ENCODE peak calls at places on chromosomes 4 and X, in eight cellular contexts. V is aorta; T is iPS DF 6.9; K is lung; A is fibroblast of lung; G is CD4-positive, CD25-positive, alpha-beta regulatory T cell; L is neural progenitor cell; H is naive thymus-derived CD4-positive, alpha-beta T cell. R is an unnamed sample.

GRCh38 chr4:100738388-100739165 is 220.8 kb upstream of the EMCN start:
- DNase-seq in V (peak; percentile 57), T (no peak), K (no peak), A (peak; percentile 98), G (no peak), L (no peak), H (no peak), R (peak; percentile 54)

GRCh38 chr4:103306870-103307345 is 108.8 kb upstream of the CENPE start:
- DNase-seq in V (no peak), T (no peak), K (no peak), A (no peak), G (no peak), L (peak; percentile 5), H (no peak), R (peak; percentile 40)

GRCh38 chr4:102825261-102826071 is 1.9 kb downstream of the UBE2D3 start:
- DNase-seq in V (peak; percentile 48), T (no peak), K (peak; percentile 42), A (peak; percentile 73), G (peak; percentile 62), L (peak; percentile 25), H (no peak), R (no peak)

GRCh38 chrX:2325076-2325784 is 175.5 kb downstream of the DHRSX start:
- DNase-seq in V (peak; percentile 89), T (no peak), K (peak; percentile 84), A (peak; percentile 96), G (peak; percentile 67), L (no peak), H (no peak), R (peak; percentile 89)

GRCh38 chrX:37998586-37999267 is 7.6 kb upstream of the SYTL5 start:
- DNase-seq in V (no peak), T (no peak), K (no peak), A (peak; percentile 81), G (no peak), L (no peak), H (no peak), R (no peak)

GRCh38 chr4:86720508-86721068 is 126.5 kb downstream of the PTPN13 start:
- DNase-seq in V (no peak), T (no peak), K (no peak), A (peak; percentile 61), G (no peak), L (no peak), H (no peak), R (no peak)

GRCh38 chr4:104641427-104641826 is 146.7 kb upstream of the CXXC4 start:
- DNase-seq in V (no peak), T (no peak), K (no peak), A (no peak), G (no peak), L (peak; percentile 67), H (no peak), R (no peak)

GRCh38 chr4:95267081-95267480 is 281.7 kb downstream of the UNC5C start:
- DNase-seq in V (no peak), T (no peak), K (no peak), A (peak; percentile 80), G (no peak), L (no peak), H (no peak), R (no peak)

GRCh38 chrX:7158468-7158990 is 10.6 kb upstream of the PUDP start:
- DNase-seq in V (no peak), T (no peak), K (no peak), A (no peak), G (no peak), L (peak; percentile 8), H (no peak), R (no peak)

GRCh38 chr4:41256131-41256739 is 493 bp upstream of the UCHL1 start:
- DNase-seq in V (no peak), T (no peak), K (no peak), A (peak; percentile 67), G (no peak), L (peak; percentile 56), H (no peak), R (no peak)

GRCh38 chrX:45517090-45517973 is 316.7 kb upstream of the DIPK2B start:
- DNase-seq in V (no peak), T (no peak), K (no peak), A (peak; percentile 86), G (no peak), L (no peak), H (no peak), R (no peak)

GRCh38 chrX:153381684-153382532 is 19.2 kb downstream of the PNMA6E start:
- DNase-seq in V (no peak), T (no peak), K (no peak), A (peak; percentile 83), G (peak; percentile 36), L (peak; percentile 43), H (no peak), R (no peak)

GRCh38 chr4:106773106-106773905 is 262.8 kb downstream of the DKK2 start:
- DNase-seq in V (no peak), T (no peak), K (no peak), A (peak; percentile 57), G (no peak), L (no peak), H (no peak), R (no peak)

GRCh38 chr4:17066972-17067371 is 168.5 kb upstream of the LDB2 start:
- DNase-seq in V (peak; percentile 47), T (no peak), K (no peak), A (peak; percentile 94), G (no peak), L (no peak), H (no peak), R (no peak)

GRCh38 chr4:40940317-40940720 is 190.6 kb downstream of the NSUN7 start:
- DNase-seq in V (peak; percentile 73), T (no peak), K (no peak), A (no peak), G (no peak), L (no peak), H (no peak), R (peak; percentile 70)

GRCh38 chr4:26867914-26868684 is 7.5 kb downstream of the STIM2 start:
- DNase-seq in V (no peak), T (no peak), K (no peak), A (peak; percentile 41), G (no peak), L (no peak), H (no peak), R (no peak)
- H3K27ac ChIP-seq in V (no peak overlapping the region), T (no peak overlapping the region), K (no peak overlapping the region), A (no peak overlapping the region), G (no peak overlapping the region), L (no peak overlapping the region), H (peak overlapping the region; percentile 30), R (peak overlapping the region; percentile 59)

DNA sequence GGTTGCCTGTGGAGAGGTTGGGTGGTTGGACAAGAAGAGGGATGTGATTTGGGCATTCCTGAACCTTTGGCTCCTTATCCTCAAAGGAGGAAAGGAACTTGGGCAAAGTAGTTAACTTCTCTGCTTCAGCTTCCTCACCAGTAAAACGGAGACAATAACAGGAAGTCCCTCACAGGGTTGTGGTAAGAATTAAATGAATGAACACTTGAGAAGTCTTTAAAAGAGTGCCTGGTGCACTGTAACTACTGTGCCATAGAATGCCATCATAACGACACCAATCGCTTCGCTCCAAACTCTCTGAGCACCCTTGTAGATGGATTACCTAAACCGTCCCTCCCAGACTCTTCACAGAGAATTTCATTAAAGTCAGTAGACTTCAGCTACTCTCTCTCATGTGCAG is 10.5 kb downstream of the ZCCHC18 start:
- DNase-seq in V (no peak), T (no peak), K (no peak), A (no peak), G (peak; percentile 75), L (no peak), H (no peak), R (no peak)
- H3K27ac ChIP-seq in V (no peak overlapping the region), T (no peak overlapping the region), K (no peak overlapping the region), A (no peak overlapping the region), G (peak overlapping the region; percentile 51), L (no peak overlapping the region), H (no peak overlapping the region), R (no peak overlapping the region)

GRCh38 chr4:125325733-125326132 is 11.0 kb downstream of the FAT4 start:
- DNase-seq in V (no peak), T (no peak), K (no peak), A (no peak), G (no peak), L (no peak), H (no peak), R (no peak)

GRCh38 chr4:125334936-125335335 is 20.2 kb downstream of the FAT4 start:
- DNase-seq in V (no peak), T (no peak), K (no peak), A (no peak), G (no peak), L (no peak), H (no peak), R (no peak)

DNA sequence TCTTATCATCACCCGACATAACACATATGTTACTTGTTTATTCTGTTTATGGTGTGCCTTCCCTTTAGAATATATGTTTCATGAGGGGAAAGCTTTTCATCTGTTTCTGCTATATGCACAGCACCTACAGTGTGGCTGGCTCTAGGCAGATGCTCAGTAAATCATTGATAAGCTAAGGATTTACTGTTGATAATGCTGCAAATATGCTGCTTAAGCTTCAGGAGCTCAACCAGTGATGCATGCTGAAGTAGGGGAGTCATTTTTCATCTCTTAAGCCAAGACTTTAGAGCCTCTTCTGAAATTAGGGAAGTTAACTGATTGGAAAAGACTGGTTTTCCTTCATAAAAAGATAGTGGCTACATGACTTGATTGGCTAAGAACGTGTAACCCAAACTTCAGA is 16.4 kb downstream of the FAT4 start:
- DNase-seq in V (no peak), T (no peak), K (no peak), A (peak; percentile 9), G (no peak), L (no peak), H (no peak), R (no peak)
- H3K27ac ChIP-seq in V (no peak overlapping the region), T (no peak overlapping the region), K (no peak overlapping the region), A (no peak overlapping the region), G (no peak overlapping the region), L (no peak overlapping the region), H (no peak overlapping the region), R (no peak overlapping the region)

DNA sequence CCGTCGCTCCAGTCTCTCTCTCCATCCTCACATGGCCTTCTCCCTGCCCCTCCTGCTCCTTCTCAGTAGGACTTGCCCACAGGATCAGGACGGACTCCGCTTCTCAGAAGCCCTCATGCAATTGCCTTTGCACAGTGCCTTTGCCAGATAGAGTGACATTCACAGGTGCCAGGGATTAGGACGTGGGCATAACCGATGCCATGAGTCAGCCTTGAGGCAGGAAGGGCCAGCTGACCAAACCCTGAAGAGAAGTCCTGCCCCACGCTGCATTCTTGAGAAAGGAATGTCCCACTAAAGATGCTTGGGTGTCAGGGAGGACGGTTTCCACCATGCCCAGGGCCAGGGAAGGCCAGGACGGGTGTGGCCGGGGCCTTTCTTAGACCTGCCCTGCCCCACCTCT is 6.6 kb upstream of the GRPEL1 start:
- DNase-seq in V (no peak), T (no peak), K (no peak), A (peak; percentile 19), G (no peak), L (no peak), H (no peak), R (no peak)
- H3K27ac ChIP-seq in V (no peak overlapping the region), T (no peak overlapping the region), K (no peak overlapping the region), A (no peak overlapping the region), G (no peak overlapping the region), L (no peak overlapping the region), H (no peak overlapping the region), R (no peak overlapping the region)

DNA sequence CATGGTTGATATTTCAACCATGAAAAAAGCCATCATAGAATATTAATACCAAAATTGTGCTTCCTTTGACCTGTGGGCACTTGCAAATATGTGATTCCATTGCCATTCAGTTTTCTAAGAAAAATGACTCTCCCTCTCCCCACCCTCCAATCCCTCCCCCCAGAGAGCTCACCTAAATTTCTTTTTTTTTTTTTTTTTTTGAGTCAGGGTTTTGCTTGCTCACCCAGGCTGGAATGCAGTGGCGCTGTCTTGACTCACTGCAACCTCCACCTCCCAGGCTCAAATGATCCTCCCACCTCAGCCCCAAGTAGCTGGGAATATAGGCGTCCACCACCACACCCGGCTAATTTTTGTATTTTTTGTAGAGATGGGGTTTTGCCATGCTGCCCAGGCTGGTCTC is 47.0 kb downstream of the SNX25 start:
- DNase-seq in V (no peak), T (no peak), K (no peak), A (peak; percentile 86), G (no peak), L (no peak), H (no peak), R (no peak)
- H3K27ac ChIP-seq in V (no peak overlapping the region), T (no peak overlapping the region), K (no peak overlapping the region), A (no peak overlapping the region), G (peak overlapping the region; percentile 76), L (no peak overlapping the region), H (peak overlapping the region; percentile 2), R (no peak overlapping the region)